ENCODE peak calls at places on chromosomes 11 and 22, in nine cellular contexts. U is renal cortical epithelial cell; H is HFFc6; P is HEK293T; G is activated T-cell treated with anti-CD3 and anti-CD28 coated beads for 1 hour; S is stimulated activated CD4-positive, alpha-beta T cell treated with anti-CD3 and anti-CD28 coated beads, Interleukin-1b, Interleukin-23, amount 100 ng/mL, for 1 hour; C is brain microvascular endothelial cell; R is hypothalamus; L is T-helper 1 cell. V is an unnamed sample.

GRCh38 chr11:86460461-86461404 is 86.0 kb downstream of the CCDC81 start:
- DNase-seq in U (peak), H (no peak), P (no peak), G (no peak), S (no peak), C (peak), R (no peak), L (no peak), V (no peak)

GRCh38 chr22:44862981-44863860 is 110.8 kb downstream of the ARHGAP8 start:
- DNase-seq in U (no peak), H (no peak), P (no peak), G (no peak), S (no peak), C (no peak), R (no peak), L (no peak), V (no peak)

GRCh38 chr22:43931771-43932170 is 8.2 kb downstream of the PNPLA3 start:
- DNase-seq in U (no peak), H (no peak), P (no peak), G (no peak), S (no peak), C (no peak), R (no peak), L (no peak), V (no peak)

GRCh38 chr11:128874406-128874805 is 7.3 kb upstream of the KCNJ1 start:
- DNase-seq in U (no peak), H (no peak), P (no peak), G (no peak), S (no peak), C (no peak), R (no peak), L (no peak), V (no peak)

GRCh38 chr11:92453055-92453454 is 228.4 kb downstream of the FAT3 start:
- DNase-seq in U (peak), H (peak), P (no peak), G (no peak), S (no peak), C (peak), R (no peak), L (no peak), V (no peak)

GRCh38 chr11:98107736-98108135 is 913.0 kb upstream of the CNTN5 start:
- DNase-seq in U (no peak), H (no peak), P (no peak), G (no peak), S (no peak), C (no peak), R (no peak), L (no peak), V (no peak)

GRCh38 chr11:6333112-6333511 is 12.8 kb upstream of the CAVIN3 start:
- DNase-seq in U (no peak), H (no peak), P (no peak), G (no peak), S (no peak), C (no peak), R (no peak), L (no peak), V (no peak)

GRCh38 chr22:26348810-26349526 is 80.1 kb upstream of the ASPHD2 start:
- DNase-seq in U (no peak), H (no peak), P (no peak), G (no peak), S (no peak), C (no peak), R (no peak), L (no peak), V (no peak)

GRCh38 chr22:30763815-30764686 is 69.4 kb downstream of the OSBP2 start:
- DNase-seq in U (peak), H (peak), P (peak), G (peak), S (no peak), C (peak), R (no peak), L (peak), V (no peak)

GRCh38 chr11:120524536-120525085 is 13.1 kb downstream of the GRIK4 start:
- DNase-seq in U (no peak), H (no peak), P (no peak), G (no peak), S (no peak), C (no peak), R (no peak), L (no peak), V (no peak)

GRCh38 chr22:17483670-17484372 is 79.5 kb upstream of the SLC25A18 start:
- DNase-seq in U (peak), H (no peak), P (no peak), G (no peak), S (no peak), C (no peak), R (no peak), L (no peak), V (no peak)

GRCh38 chr11:96481806-96482592 is 92.2 kb downstream of the JRKL start:
- DNase-seq in U (no peak), H (no peak), P (no peak), G (no peak), S (no peak), C (no peak), R (no peak), L (no peak), V (no peak)

GRCh38 chr22:47294222-47294532 is 531.7 kb downstream of the TBC1D22A start:
- DNase-seq in U (peak), H (peak), P (no peak), G (no peak), S (no peak), C (peak), R (no peak), L (no peak), V (no peak)

GRCh38 chr11:96015911-96016565 is 92.1 kb upstream of the MTMR2 start:
- DNase-seq in U (no peak), H (no peak), P (no peak), G (no peak), S (no peak), C (no peak), R (no peak), L (peak), V (no peak)

GRCh38 chr22:19998232-19998951 is 18.2 kb downstream of the ARVCF start:
- DNase-seq in U (no peak), H (no peak), P (no peak), G (no peak), S (no peak), C (no peak), R (no peak), L (no peak), V (no peak)

GRCh38 chr11:110297082-110297725 is 790 bp upstream of the RDX start:
- DNase-seq in U (no peak), H (peak), P (no peak), G (no peak), S (no peak), C (peak), R (no peak), L (no peak), V (no peak)

GRCh38 chr11:79243412-79244174 is 197.2 kb downstream of the TENM4 start:
- DNase-seq in U (no peak), H (no peak), P (no peak), G (no peak), S (no peak), C (no peak), R (no peak), L (no peak), V (no peak)

GRCh38 chr11:118610220-118610772 is 2.9 kb downstream of the PHLDB1 start:
- DNase-seq in U (no peak), H (no peak), P (no peak), G (peak), S (no peak), C (no peak), R (no peak), L (no peak), V (no peak)